ENCODE peak calls at places on chromosomes 11 and 22, in eight cellular contexts. J is progenitor cell of endocrine pancreas, Z is iPS DF 6.9, H is H54, D is amniotic stem cell, N is neural crest cell, X is iPS-NIHi11, M is H9. G is an unnamed sample.

GRCh38 chr22:35148381-35148780 is 82.4 kb downstream of the ISX start:
- DNase-seq in M (no peak), H (no peak), X (no peak), N (no peak), D (no peak), J (no peak), Z (no peak), G (no peak)

GRCh38 chr22:31036671-31037550 is 44.2 kb upstream of the SMTN start:
- DNase-seq in H (peak), M (no peak), N (no peak), Z (no peak), J (no peak), D (peak), X (no peak), G (peak)

GRCh38 chr22:50599816-50600454 is 658 bp upstream of the MAPK8IP2 start:
- DNase-seq in X (peak), M (peak), D (peak), J (peak), H (peak), Z (no peak), N (peak), G (peak)

GRCh38 chr11:72764503-72764902 is 12.3 kb upstream of the ARAP1 start:
- DNase-seq in J (no peak), D (no peak), N (no peak), H (no peak), X (peak), M (peak), Z (peak), G (no peak)

GRCh38 chr11:61021661-61022212 is 50.3 kb downstream of the CD6 start:
- DNase-seq in H (no peak), D (no peak), N (no peak), M (peak), X (peak), J (no peak), Z (peak), G (no peak)

GRCh38 chr11:83220279-83220678 is 26.8 kb downstream of the ANKRD42 start:
- DNase-seq in D (no peak), Z (no peak), M (no peak), J (no peak), H (peak), X (no peak), N (no peak), G (no peak)

GRCh38 chr11:74535371-74536118 is 42.0 kb upstream of the LIPT2 start:
- DNase-seq in H (no peak), D (no peak), N (no peak), X (no peak), Z (no peak), J (no peak), M (no peak), G (no peak)

GRCh38 chr11:119078675-119079420 is 5.8 kb upstream of the HMBS start:
- DNase-seq in H (no peak), Z (no peak), M (no peak), X (no peak), J (no peak), D (no peak), N (no peak), G (no peak)

GRCh38 chr11:105052487-105052886 is 7.4 kb upstream of the CARD16 start:
- DNase-seq in X (no peak), D (no peak), N (no peak), M (no peak), J (no peak), H (no peak), Z (no peak), G (no peak)

GRCh38 chr11:124297921-124298320 is 15.8 kb downstream of the OR8D1 start:
- DNase-seq in J (no peak), X (no peak), H (no peak), N (no peak), Z (no peak), D (no peak), M (no peak), G (no peak)

GRCh38 chr11:95897731-95898130 is 26.2 kb downstream of the MTMR2 start:
- DNase-seq in N (no peak), J (no peak), D (no peak), M (no peak), H (no peak), X (no peak), Z (no peak), G (no peak)

GRCh38 chr22:26168199-26168915 is 905 bp upstream of the SEZ6L start:
- DNase-seq in D (no peak), Z (no peak), X (no peak), M (peak), J (no peak), N (no peak), H (no peak), G (no peak)

GRCh38 chr11:123174196-123175183 is 20.6 kb downstream of the CLMP start:
- DNase-seq in X (no peak), M (no peak), N (no peak), Z (no peak), H (no peak), D (peak), J (no peak), G (peak)

GRCh38 chr11:46600162-46600561 is 6.3 kb upstream of the AMBRA1 start:
- DNase-seq in H (no peak), X (no peak), D (no peak), M (no peak), J (no peak), N (no peak), Z (no peak), G (peak)

GRCh38 chr22:17777005-17777716 is 2.9 kb upstream of the BID start:
- DNase-seq in M (no peak), N (no peak), X (no peak), Z (no peak), H (no peak), D (no peak), J (no peak), G (no peak)

GRCh38 chr11:44909557-44909956 is 41.1 kb downstream of the TP53I11 start:
- DNase-seq in H (no peak), X (no peak), M (no peak), N (no peak), J (no peak), Z (no peak), D (no peak), G (no peak)

GRCh38 chr22:46362221-46362933 is 26.9 kb downstream of the TRMU start:
- DNase-seq in H (no peak), D (no peak), J (no peak), Z (no peak), X (no peak), M (no peak), N (no peak), G (peak)

GRCh38 chr11:120526241-120526640 is 14.7 kb downstream of the GRIK4 start:
- DNase-seq in M (no peak), Z (no peak), D (no peak), H (no peak), X (no peak), N (no peak), J (no peak), G (no peak)

GRCh38 chr11:64230985-64231365 is 627 bp downstream of the DNAJC4 start:
- DNase-seq in M (no peak), X (no peak), Z (no peak), H (no peak), J (no peak), N (no peak), D (no peak), G (no peak)

GRCh38 chr11:2313051-2313951 is 11.5 kb downstream of the TSPAN32 start:
- DNase-seq in H (no peak), X (no peak), N (no peak), D (no peak), M (no peak), J (no peak), Z (no peak), G (no peak)

GRCh38 chr11:86443415-86443814 is 68.7 kb downstream of the CCDC81 start:
- DNase-seq in H (no peak), Z (no peak), M (no peak), X (no peak), J (no peak), D (no peak), N (no peak), G (no peak)

GRCh38 chr22:37803195-37803635 is 4.5 kb upstream of the GCAT start:
- DNase-seq in M (no peak), N (no peak), Z (no peak), H (no peak), J (no peak), X (peak), D (no peak), G (no peak)

GRCh38 chr11:36258730-36259360 is 30.4 kb downstream of the COMMD9 start:
- DNase-seq in D (peak), N (peak), M (peak), H (peak), X (peak), J (peak), Z (peak), G (peak)

GRCh38 chr11:111376453-111376871 is 2.6 kb downstream of the POU2AF1 start:
- DNase-seq in H (no peak), M (no peak), X (no peak), N (no peak), D (no peak), Z (no peak), J (no peak), G (no peak)

GRCh38 chr11:120375076-120375475 is 38.9 kb downstream of the ARHGEF12 start:
- DNase-seq in Z (no peak), N (no peak), X (no peak), D (no peak), J (no peak), M (no peak), H (no peak), G (no peak)

GRCh38 chr11:17931595-17931994 is 81.3 kb downstream of the SERGEF start:
- DNase-seq in Z (no peak), H (no peak), X (no peak), M (peak), N (no peak), J (no peak), D (no peak), G (no peak)

GRCh38 chr22:27482414-27482813 is 319.1 kb downstream of the MN1 start:
- DNase-seq in J (no peak), D (no peak), X (no peak), Z (no peak), N (no peak), M (no peak), H (no peak), G (no peak)

GRCh38 chr11:77047007-77047927 is 13.1 kb downstream of the B3GNT6 start:
- DNase-seq in M (peak), N (peak), X (peak), D (peak), J (peak), H (peak), Z (peak), G (peak)